ENCODE peak calls at places on chromosome 2, in five cellular contexts. Y is heart left ventricle, L is colonic mucosa, P is chondrocyte, U is lower leg skin. K is an unnamed sample.

GRCh38 chr2:58350484-58350883 is 109.4 kb upstream of the FANCL start:
- DNase-seq in Y (no peak), L (no peak), P (no peak), U (no peak), K (no peak)

GRCh38 chr2:55901941-55902340 is 21.6 kb downstream of the EFEMP1 start:
- DNase-seq in Y (no peak), L (no peak), P (no peak), U (no peak), K (no peak)

GRCh38 chr2:53751728-53752127 is 15.9 kb upstream of the CHAC2 start:
- DNase-seq in Y (no peak), L (no peak), P (no peak), U (no peak), K (no peak)

GRCh38 chr2:205245652-205246051 is 436.6 kb upstream of the NRP2 start:
- DNase-seq in Y (no peak), L (no peak), P (no peak), U (no peak), K (no peak)

GRCh38 chr2:10356459-10356851 is 53.8 kb downstream of the HPCAL1 start:
- DNase-seq in Y (no peak), L (no peak), P (peak; percentile 74), U (no peak), K (no peak)

GRCh38 chr2:169661263-169661662 is 32.9 kb downstream of the CFAP210 start:
- DNase-seq in Y (no peak), L (no peak), P (no peak), U (no peak), K (no peak)

GRCh38 chr2:69132960-69133590 is 120.1 kb downstream of the ANTXR1 start:
- DNase-seq in Y (no peak), L (no peak), P (no peak), U (no peak), K (peak; percentile 39)

GRCh38 chr2:145323512-145323911 is 803.6 kb upstream of the ZEB2 start:
- DNase-seq in Y (no peak), L (no peak), P (no peak), U (no peak), K (peak; percentile 31)

GRCh38 chr2:109428841-109429710 is 184.7 kb downstream of the SEPTIN10 start:
- DNase-seq in Y (no peak), L (no peak), P (peak; percentile 83), U (no peak), K (no peak)

GRCh38 chr2:85273732-85274731 is 53.8 kb downstream of the TGOLN2 start:
- DNase-seq in Y (no peak), L (no peak), P (no peak), U (no peak), K (peak; percentile 94)

GRCh38 chr2:150063432-150063889 is 424.0 kb downstream of the RND3 start:
- DNase-seq in Y (no peak), L (no peak), P (no peak), U (no peak), K (peak; percentile 17)

GRCh38 chr2:174333502-174334277 is 1.1 kb upstream of the SP9 start:
- DNase-seq in Y (no peak), L (no peak), P (no peak), U (no peak), K (no peak)

GRCh38 chr2:217223222-217223930 is 363.5 kb upstream of the TNP1 start:
- DNase-seq in Y (peak; percentile 52), L (no peak), P (no peak), U (no peak), K (peak; percentile 65)

GRCh38 chr2:228590681-228591080 is 409.2 kb upstream of the SPHKAP start:
- DNase-seq in Y (no peak), L (no peak), P (no peak), U (no peak), K (no peak)

GRCh38 chr2:220528180-220528579 is 900.8 kb downstream of the SLC4A3 start:
- DNase-seq in Y (no peak), L (no peak), P (no peak), U (no peak), K (no peak)

GRCh38 chr2:27271631-27272340 is 3.4 kb upstream of the DNAJC5G start:
- DNase-seq in Y (no peak), L (no peak), P (no peak), U (no peak), K (no peak)

GRCh38 chr2:168350380-168350779 is 103.0 kb upstream of the STK39 start:
- DNase-seq in Y (no peak), L (peak; percentile 51), P (no peak), U (no peak), K (no peak)

GRCh38 chr2:99403524-99403923 is 66.3 kb downstream of the EIF5B start:
- DNase-seq in Y (no peak), L (no peak), P (no peak), U (no peak), K (no peak)

GRCh38 chr2:68466361-68466777 is 725 bp downstream of the FBXO48 start:
- DNase-seq in Y (no peak), L (no peak), P (no peak), U (no peak), K (peak; percentile 70)

GRCh38 chr2:195318440-195319111 is 338.4 kb upstream of the SLC39A10 start:
- DNase-seq in Y (peak; percentile 7), L (peak; percentile 54), P (no peak), U (no peak), K (peak; percentile 70)

GRCh38 chr2:83055338-83056010 is 1403.6 kb downstream of the SUCLG1 start:
- DNase-seq in Y (no peak), L (no peak), P (no peak), U (no peak), K (peak; percentile 56)

GRCh38 chr2:160977376-160977775 is 182.9 kb upstream of the TANK start:
- DNase-seq in Y (no peak), L (no peak), P (no peak), U (no peak), K (no peak)

GRCh38 chr2:239319261-239319661 is 81.6 kb downstream of the HDAC4 start:
- DNase-seq in Y (no peak), L (peak; percentile 51), P (no peak), U (no peak), K (no peak)

GRCh38 chr2:239318790-239319189 is 82.0 kb downstream of the HDAC4 start:
- DNase-seq in Y (no peak), L (peak; percentile 16), P (no peak), U (no peak), K (no peak)

GRCh38 chr2:239318091-239318725 is 82.6 kb downstream of the HDAC4 start:
- DNase-seq in Y (no peak), L (peak; percentile 12), P (no peak), U (no peak), K (no peak)

GRCh38 chr2:239315308-239315707 is 85.5 kb downstream of the HDAC4 start:
- DNase-seq in Y (no peak), L (no peak), P (peak; percentile 12), U (no peak), K (no peak)

GRCh38 chr2:239316562-239317465 is 84.0 kb downstream of the HDAC4 start:
- DNase-seq in Y (peak; percentile 77), L (peak; percentile 23), P (peak; percentile 13), U (peak; percentile 47), K (no peak)
- TF ChIP-seq CTCF in Y (peak; percentile 23), L (no peak), P (no peak), U (no peak), K (no peak)

DNA sequence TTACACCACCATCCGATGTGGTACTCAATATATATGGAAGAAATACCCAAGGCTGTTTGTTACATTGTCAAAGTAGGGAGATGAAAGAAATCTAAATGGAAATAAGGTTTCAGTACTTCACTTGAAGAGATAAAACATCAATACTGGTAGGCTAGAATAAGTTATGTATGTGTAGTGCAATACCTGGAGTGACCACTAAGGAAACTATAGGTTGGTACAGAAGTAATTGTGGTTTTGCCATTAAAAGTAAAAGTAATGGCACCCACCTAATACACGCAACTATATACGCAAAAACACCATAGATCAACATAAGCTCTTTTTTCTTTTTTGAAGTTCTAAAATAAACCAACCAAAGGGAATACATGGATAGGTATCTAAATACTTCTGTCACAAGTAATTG is 143.2 kb upstream of the KYNU start:
- DNase-seq in Y (no peak), L (no peak), P (no peak), U (no peak), K (no peak)
- TF ChIP-seq CTCF in Y (no peak), L (no peak), P (peak; percentile 44), U (no peak), K (no peak)

DNA sequence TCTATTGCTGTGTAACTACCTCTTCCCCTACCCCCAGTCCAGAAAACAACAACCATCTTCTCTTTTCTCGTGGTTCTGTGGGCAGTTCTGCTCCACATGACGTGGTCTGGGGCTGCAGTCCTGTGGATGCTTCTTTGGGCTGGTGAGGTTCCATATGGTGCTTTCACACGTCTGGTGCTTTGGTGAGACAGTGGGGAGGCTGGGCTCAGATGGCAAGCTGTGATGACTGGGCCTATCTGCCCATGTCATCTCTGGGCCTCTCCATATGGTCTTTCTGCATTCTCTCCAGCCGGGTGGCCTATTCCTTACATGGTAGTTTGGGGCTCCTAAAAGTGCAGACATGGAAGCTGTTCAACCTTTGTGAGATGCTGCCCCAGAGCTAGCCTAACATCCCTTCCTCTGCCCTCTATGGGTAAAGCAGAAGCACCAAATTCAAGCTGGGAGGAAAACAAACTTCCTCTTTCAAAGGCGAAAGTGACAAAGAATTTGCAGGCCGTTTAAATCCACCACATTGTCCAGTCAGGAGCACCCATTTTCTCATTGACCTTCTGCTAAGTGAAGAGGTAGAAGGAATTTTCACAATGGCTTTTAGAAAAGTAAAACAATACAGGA is 68.3 kb upstream of the IL1R1 start:
- DNase-seq in Y (no peak), L (no peak), P (no peak), U (no peak), K (no peak)
- TF ChIP-seq CTCF in Y (no peak), L (no peak), P (no peak), U (no peak), K (no peak)

GRCh38 chr2:65261676-65262075 is 34.0 kb downstream of the ACTR2 start:
- DNase-seq in Y (no peak), L (no peak), P (no peak), U (no peak), K (no peak)

GRCh38 chr2:65252640-65253039 is 25.0 kb downstream of the ACTR2 start:
- DNase-seq in Y (no peak), L (no peak), P (no peak), U (no peak), K (no peak)

DNA sequence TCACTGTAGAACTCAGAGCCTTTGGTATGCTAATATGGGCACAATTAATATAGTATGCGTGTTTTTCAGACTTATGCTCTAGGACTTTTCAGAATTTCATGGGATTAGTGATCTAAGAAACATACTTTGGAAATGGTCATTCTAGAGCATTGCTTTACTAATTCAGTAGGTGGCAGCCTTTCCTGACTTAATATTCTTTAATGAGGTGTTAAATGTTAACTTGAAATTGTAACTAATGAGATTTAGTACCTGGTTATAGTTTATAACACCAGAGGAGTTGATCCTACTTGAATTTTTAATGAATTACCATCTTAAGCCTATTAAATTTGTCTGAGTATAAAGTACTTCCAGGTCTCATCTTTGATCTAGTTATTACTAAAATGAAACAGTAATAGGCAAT is 28.5 kb downstream of the ACTR2 start:
- DNase-seq in Y (no peak), L (no peak), P (no peak), U (no peak), K (no peak)
- TF ChIP-seq CTCF in Y (no peak), L (no peak), P (peak; percentile 75), U (no peak), K (no peak)

GRCh38 chr2:20452551-20452950 is 5.7 kb downstream of the RHOB start:
- DNase-seq in Y (peak; percentile 26), L (no peak), P (no peak), U (peak; percentile 79), K (peak; percentile 91)
- TF ChIP-seq CTCF in Y (no peak), L (no peak), P (peak; percentile 66), U (no peak), K (peak; percentile 52)

GRCh38 chr2:41847744-41848441 is 199.9 kb upstream of the PKDCC start:
- DNase-seq in Y (no peak), L (no peak), P (no peak), U (peak; percentile 70), K (peak; percentile 91)

GRCh38 chr2:41851554-41851953 is 196.3 kb upstream of the PKDCC start:
- DNase-seq in Y (no peak), L (no peak), P (no peak), U (no peak), K (no peak)

GRCh38 chr2:41846962-41847361 is 200.9 kb upstream of the PKDCC start:
- DNase-seq in Y (no peak), L (no peak), P (no peak), U (no peak), K (no peak)
- TF ChIP-seq CTCF in Y (no peak), L (no peak), P (no peak), U (no peak), K (no peak)